ENCODE peak calls at places on chromosomes 13 and 19, in five cellular contexts. T, L, J, P and Q are unnamed samples. For H3K27me3, the result is how much of the 10 kb centered on the place peaks cover.

GRCh38 chr19:14700711-14701110 is 10.9 kb downstream of the ZNF333 start:
- DNase-seq in T (no peak), P (no peak), J (no peak), L (no peak), Q (no peak)

GRCh38 chr13:52118595-52118994 is 10.3 kb downstream of the NEK5 start:
- DNase-seq in J (no peak), P (no peak), L (no peak), T (peak), Q (no peak)

GRCh38 chr13:28529836-28530235 is 34.9 kb upstream of the FLT1 start:
- DNase-seq in L (no peak), J (no peak), T (no peak), P (no peak), Q (no peak)

GRCh38 chr13:110070511-110071120 is 236.3 kb downstream of the COL4A1 start:
- DNase-seq in L (no peak), J (no peak), P (no peak), T (no peak), Q (no peak)

GRCh38 chr19:36100476-36100875 is 10.5 kb upstream of the OVOL3 start:
- DNase-seq in P (no peak), T (no peak), J (peak), L (no peak), Q (no peak)

GRCh38 chr13:46983881-46984280 is 87.0 kb upstream of the HTR2A start:
- DNase-seq in T (no peak), L (no peak), J (no peak), P (no peak), Q (no peak)

GRCh38 chr13:29507356-29507755 is 88.1 kb downstream of the SLC7A1 start:
- DNase-seq in J (no peak), P (no peak), T (no peak), L (no peak), Q (no peak)

GRCh38 chr19:29523568-29523967 is 2.2 kb upstream of the VSTM2B start:
- DNase-seq in P (no peak), L (no peak), T (no peak), J (no peak), Q (no peak)

GRCh38 chr19:50022823-50023222 is 2.3 kb downstream of the VRK3 start:
- DNase-seq in J (no peak), L (no peak), P (no peak), T (no peak), Q (no peak)

GRCh38 chr13:113742000-113742441 is 17.0 kb upstream of the TMEM255B start:
- DNase-seq in L (no peak), J (no peak), P (peak), T (peak), Q (peak)

GRCh38 chr19:20858861-20859260 is 64.2 kb upstream of the ZNF85 start:
- DNase-seq in P (no peak), J (no peak), L (no peak), T (no peak), Q (no peak)

GRCh38 chr19:6536138-6536671 is 5.4 kb downstream of the TNFSF9 start:
- DNase-seq in L (peak), P (peak), T (peak), J (no peak), Q (no peak)

GRCh38 chr19:4120531-4120930 is 3.4 kb downstream of the MAP2K2 start:
- DNase-seq in J (no peak), L (no peak), T (no peak), P (no peak), Q (no peak)

GRCh38 chr19:50696065-50696425 is 23.6 kb downstream of the SHANK1 start:
- DNase-seq in P (no peak), J (no peak), L (no peak), T (no peak), Q (no peak)

GRCh38 chr19:51327066-51327985 is 14.6 kb downstream of the VSIG10L start:
- DNase-seq in L (peak), P (no peak), J (peak), T (no peak), Q (peak)

GRCh38 chr13:113366031-113366588 is 2.2 kb upstream of the GRTP1 start:
- DNase-seq in L (no peak), T (peak), P (no peak), J (no peak), Q (no peak)

GRCh38 chr19:47280183-47280797 is 5.6 kb downstream of the INAFM1 start:
- DNase-seq in L (peak), J (no peak), P (no peak), T (peak), Q (no peak)

GRCh38 chr19:10044390-10044789 is 31.1 kb downstream of the RDH8 start:
- DNase-seq in L (peak), P (no peak), J (no peak), T (no peak), Q (no peak)

GRCh38 chr13:108915634-108916497 is 286.5 kb downstream of the MYO16 start:
- DNase-seq in L (peak), P (peak), J (peak), T (peak), Q (peak)

GRCh38 chr19:29662278-29662603 is 3.0 kb upstream of the PLEKHF1 start:
- DNase-seq in P (no peak), J (no peak), T (no peak), L (no peak), Q (no peak)

GRCh38 chr13:20968745-20969144 is 66.2 kb upstream of the XPO4 start:
- DNase-seq in J (no peak), L (no peak), T (no peak), P (no peak), Q (no peak)

GRCh38 chr19:8697671-8698432 is 743 bp downstream of the ACTL9 start:
- DNase-seq in T (peak), P (no peak), J (no peak), L (peak), Q (no peak)

GRCh38 chr19:2711175-2711936 is 8.9 kb upstream of the GNG7 start:
- DNase-seq in P (no peak), J (no peak), L (no peak), T (no peak), Q (no peak)

GRCh38 chr13:45341799-45342584 is 1.0 kb upstream of the TPT1 start:
- DNase-seq in T (no peak), L (no peak), J (no peak), P (no peak), Q (no peak)

GRCh38 chr13:21033866-21034601 is 27.4 kb downstream of the LATS2 start:
- DNase-seq in J (no peak), L (no peak), T (no peak), P (no peak), Q (no peak)

GRCh38 chr13:33205804-33206221 is 79.7 kb downstream of the STARD13 start:
- DNase-seq in T (no peak), J (no peak), L (no peak), P (no peak), Q (no peak)
- H3K27ac ChIP-seq in T (no peak), J (peak), L (no peak), P (no peak), Q (peak)

GRCh38 chr19:5289060-5289990 is 51.3 kb downstream of the PTPRS start:
- DNase-seq in P (no peak), J (no peak), T (no peak), L (no peak), Q (no peak)

GRCh38 chr19:5292453-5292842 is 48.2 kb downstream of the PTPRS start:
- DNase-seq in L (no peak), J (peak), T (peak), P (peak), Q (peak)

GRCh38 chr19:5291588-5292193 is 48.9 kb downstream of the PTPRS start:
- DNase-seq in P (no peak), L (no peak), J (no peak), T (no peak), Q (no peak)

GRCh38 chr19:5288347-5288739 is 52.3 kb downstream of the PTPRS start:
- DNase-seq in P (no peak), L (no peak), T (no peak), J (peak), Q (no peak)

DNA sequence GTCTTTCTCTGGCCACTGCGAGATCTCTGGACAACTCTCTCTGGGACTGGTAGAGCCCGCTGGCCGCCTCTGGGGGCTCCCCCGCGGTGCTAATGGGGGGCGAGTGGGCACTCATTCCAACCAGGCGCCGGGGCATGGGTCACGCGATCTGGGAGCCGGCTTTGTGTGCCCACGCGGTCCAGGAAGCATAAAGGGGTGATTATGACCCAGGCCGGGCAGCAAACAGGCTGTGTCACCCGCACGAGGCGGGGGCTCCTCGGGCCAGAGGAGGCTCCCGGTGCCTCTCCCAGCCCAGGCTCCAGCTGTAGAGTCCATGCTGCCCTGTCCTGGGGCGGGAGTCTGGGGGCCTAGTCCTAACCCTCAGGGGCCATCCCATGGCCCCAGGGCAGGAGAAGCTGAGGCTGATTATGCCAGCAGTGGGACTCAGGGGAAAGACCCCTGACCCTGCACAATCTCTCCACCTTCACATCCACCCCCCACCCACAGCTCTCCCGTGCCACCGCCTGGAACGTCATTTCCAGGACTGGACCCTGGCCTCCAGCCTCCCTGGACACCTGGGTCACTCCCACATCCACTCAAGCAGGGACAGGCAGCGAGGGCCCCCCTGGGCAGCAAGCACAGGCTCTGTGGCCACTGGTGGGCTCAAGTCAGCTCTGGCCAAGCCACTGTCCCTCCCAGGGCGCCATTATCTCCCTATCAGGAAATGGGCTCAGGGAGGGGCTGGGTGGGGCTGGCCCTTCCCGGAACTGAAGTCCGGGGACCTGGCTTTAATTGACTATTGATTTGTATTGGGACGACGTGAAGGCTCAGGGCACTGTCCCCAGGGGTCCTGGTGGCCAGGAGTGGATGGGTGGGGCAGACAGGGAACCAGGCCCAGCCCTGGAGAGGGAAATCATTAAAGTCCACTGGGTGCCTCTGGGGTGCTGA is 50.0 kb downstream of the PTPRS start:
- DNase-seq in L (no peak), J (no peak), P (no peak), T (no peak), Q (peak)
- H3K27me3 ChIP-seq in L (under half), J (under half), P (under half), T (under half), Q (under half)

GRCh38 chr19:30690935-30691505 is 318.8 kb downstream of the ZNF536 start:
- DNase-seq in L (no peak), T (peak), P (no peak), J (no peak), Q (no peak)

GRCh38 chr19:30691767-30692516 is 319.8 kb downstream of the ZNF536 start:
- DNase-seq in J (no peak), L (no peak), T (no peak), P (no peak), Q (peak)

GRCh38 chr19:30688696-30689095 is 316.5 kb downstream of the ZNF536 start:
- DNase-seq in P (no peak), T (no peak), J (no peak), L (no peak), Q (no peak)

GRCh38 chr19:30689474-30689873 is 317.3 kb downstream of the ZNF536 start:
- DNase-seq in P (no peak), J (no peak), T (peak), L (no peak), Q (no peak)

DNA sequence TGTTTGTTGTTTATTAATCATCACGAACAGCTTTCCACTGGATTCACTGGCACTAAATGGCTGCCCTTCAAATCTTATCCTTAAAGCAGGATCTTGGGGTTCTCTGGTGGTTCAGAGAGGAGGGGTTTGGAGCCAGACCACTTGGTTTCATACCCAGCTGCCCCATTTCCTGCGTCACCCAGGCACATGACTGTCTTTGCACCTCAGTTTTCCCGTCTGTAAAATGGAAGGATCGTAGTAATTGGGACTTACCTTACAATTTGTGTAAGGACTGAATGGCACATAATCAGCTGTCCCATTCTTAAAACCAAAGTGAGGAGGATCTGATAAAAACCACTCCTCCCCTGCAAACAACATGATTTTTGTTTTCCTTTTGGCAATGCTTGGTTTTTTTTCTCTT is 318.3 kb downstream of the ZNF536 start:
- DNase-seq in L (no peak), P (no peak), T (no peak), J (no peak), Q (no peak)
- H3K27ac ChIP-seq in L (no peak), P (no peak), T (peak), J (no peak), Q (no peak)

GRCh38 chr13:26658491-26658890 is 101.0 kb downstream of the WASF3 start:
- DNase-seq in T (peak), L (no peak), P (no peak), J (no peak), Q (no peak)

GRCh38 chr13:26660761-26661160 is 99.8 kb downstream of the GPR12 start:
- DNase-seq in L (no peak), J (no peak), P (no peak), T (no peak), Q (no peak)

GRCh38 chr13:26660185-26660584 is 100.4 kb downstream of the GPR12 start:
- DNase-seq in L (no peak), P (no peak), J (no peak), T (no peak), Q (no peak)

GRCh38 chr13:26656919-26657318 is 99.4 kb downstream of the WASF3 start:
- DNase-seq in J (no peak), T (no peak), P (no peak), L (peak), Q (no peak)

DNA sequence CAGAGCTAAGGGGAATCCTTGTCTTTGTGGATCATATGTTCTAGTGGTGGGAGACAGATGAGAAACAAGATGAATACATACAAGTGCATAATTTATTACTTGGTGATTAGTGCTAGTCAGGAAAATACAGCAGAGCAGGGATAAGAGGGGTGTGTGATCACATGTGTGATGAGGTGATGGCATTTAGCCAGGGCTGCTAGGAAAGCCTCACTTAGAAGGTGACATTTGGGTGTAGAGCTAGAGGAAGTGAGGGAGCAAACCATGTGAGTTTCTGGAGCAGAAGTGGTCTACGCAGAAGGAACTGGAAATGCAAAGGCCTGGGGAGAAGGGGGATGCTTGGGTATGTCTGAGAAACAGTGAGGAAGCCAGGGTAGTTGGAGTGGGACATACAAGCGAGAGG is 101.5 kb downstream of the WASF3 start:
- DNase-seq in P (no peak), J (no peak), L (no peak), T (no peak), Q (no peak)
- H3K27me3 ChIP-seq in P (under half), J (under half), L (under half), T (under half), Q (under half)